ENCODE peak calls at places on chromosomes 1 and 21, in five cellular contexts. Z is NCI-H774; U is C1 segment of cervical spinal cord; P is NCI-H2081; I is stimulated activated CD4-positive, alpha-beta T cell treated with anti-CD3 and anti-CD28 coated beads, Interleukin-12 subunit alpha, Interleukin-12 subunit beta, amount 100 ng/mL, for 24 hours. R is an unnamed sample.

GRCh38 chr1:109151146-109151545 is 37.2 kb downstream of the ELAPOR1 start:
- DNase-seq in P (peak), Z (peak), U (peak), I (no peak), R (peak)

GRCh38 chr1:201898992-201899391 is 10.3 kb downstream of the SHISA4 start:
- DNase-seq in U (no peak), Z (no peak), P (no peak), I (no peak), R (no peak)

GRCh38 chr1:1089731-1090423 is 15.8 kb upstream of the RNF223 start:
- DNase-seq in U (no peak), I (no peak), Z (no peak), P (no peak), R (no peak)

GRCh38 chr1:172870901-172871606 is 179.7 kb downstream of the TNFSF18 start:
- DNase-seq in Z (no peak), I (no peak), P (no peak), U (no peak), R (no peak)

GRCh38 chr1:91557039-91557690 is 56.5 kb downstream of the CDC7 start:
- DNase-seq in P (no peak), U (no peak), Z (no peak), I (no peak), R (no peak)

GRCh38 chr21:34986561-34987533 is 62.3 kb downstream of the RUNX1 start:
- DNase-seq in I (peak), P (peak), U (no peak), Z (no peak), R (no peak)

GRCh38 chr1:227437495-227438008 is 119.3 kb upstream of the CDC42BPA start:
- DNase-seq in Z (peak), I (no peak), U (no peak), P (peak), R (peak)

GRCh38 chr1:65401612-65402011 is 18.9 kb upstream of the LEPR start:
- DNase-seq in Z (no peak), I (no peak), U (no peak), P (no peak), R (no peak)

GRCh38 chr1:205961970-205962820 is 18.9 kb upstream of the SLC26A9 start:
- DNase-seq in Z (no peak), U (no peak), P (no peak), I (no peak), R (no peak)

GRCh38 chr1:59261537-59261936 is 35.4 kb upstream of the FGGY start:
- DNase-seq in I (no peak), Z (no peak), U (no peak), P (no peak), R (no peak)

GRCh38 chr21:16192900-16193299 is 463.1 kb downstream of the USP25 start:
- DNase-seq in P (no peak), I (no peak), U (no peak), Z (no peak), R (peak)

GRCh38 chr1:209250970-209251636 is 332.4 kb upstream of the CAMK1G start:
- DNase-seq in I (no peak), U (no peak), Z (no peak), P (no peak), R (no peak)

GRCh38 chr21:45383111-45383614 is 21.8 kb upstream of the COL18A1 start:
- DNase-seq in I (no peak), Z (no peak), P (no peak), U (no peak), R (no peak)

GRCh38 chr1:170495006-170495405 is 37.0 kb upstream of the GORAB start:
- DNase-seq in U (no peak), I (no peak), P (no peak), Z (no peak), R (no peak)

GRCh38 chr1:66510407-66510806 is 23.5 kb upstream of the SGIP1 start:
- DNase-seq in I (no peak), U (no peak), P (no peak), Z (no peak), R (no peak)

GRCh38 chr1:172399369-172400072 is 21.0 kb upstream of the C1orf105 start:
- DNase-seq in U (peak), P (peak), I (no peak), Z (peak), R (peak)

GRCh38 chr1:235069171-235069570 is 59.5 kb downstream of the TOMM20 start:
- DNase-seq in I (no peak), Z (no peak), P (no peak), U (no peak), R (no peak)

GRCh38 chr1:220880726-220881506 is 1.7 kb downstream of the HLX start:
- DNase-seq in P (no peak), Z (no peak), I (no peak), U (no peak), R (no peak)

R was measured in RKO.